ENCODE peak calls at places on chromosomes 7 and 10, in four cellular contexts. W is HFF-Myc, D is colonic mucosa, F is uterus. J is an unnamed sample.

GRCh38 chr7:5766321-5766761 is 15.1 kb downstream of the RNF216 start:
- DNase-seq in W (no peak), D (no peak), F (no peak), J (peak; percentile 54)

GRCh38 chr10:94213980-94214379 is 148.8 kb downstream of the NOC3L start:
- DNase-seq in W (no peak), D (no peak), F (no peak), J (no peak)

GRCh38 chr7:100914208-100914878 is 18.7 kb upstream of the ACHE start:
- DNase-seq in W (no peak), D (no peak), F (no peak), J (peak; percentile 6)

GRCh38 chr10:16960573-16960972 is 143.3 kb upstream of the RSU1 start:
- DNase-seq in W (no peak), D (no peak), F (no peak), J (no peak)

GRCh38 chr7:101127460-101128039 is 646 bp downstream of the SERPINE1 start:
- DNase-seq in W (no peak), D (no peak), F (no peak), J (no peak)

GRCh38 chr10:9603972-9604371 is 1413.7 kb upstream of the CELF2 start:
- DNase-seq in W (no peak), D (no peak), F (no peak), J (no peak)

GRCh38 chr10:114821915-114822770 is 563 bp downstream of the FHIP2A start:
- DNase-seq in W (no peak), D (peak; percentile 47), F (peak; percentile 27), J (peak; percentile 29)

GRCh38 chr10:93746844-93747284 is 10.9 kb upstream of the LGI1 start:
- DNase-seq in W (peak; percentile 95), D (peak; percentile 36), F (no peak), J (peak; percentile 83)

GRCh38 chr7:70598976-70599375 is 533.0 kb upstream of the GALNT17 start:
- DNase-seq in W (no peak), D (peak; percentile 92), F (no peak), J (peak; percentile 65)

GRCh38 chr7:43787771-43788170 is 29.3 kb downstream of the BLVRA start:
- DNase-seq in W (no peak), D (no peak), F (no peak), J (no peak)

GRCh38 chr10:128178319-128178937 is 52.2 kb upstream of the MKI67 start:
- DNase-seq in W (no peak), D (peak; percentile 33), F (no peak), J (peak; percentile 14)

GRCh38 chr10:106938448-106939014 is 226.0 kb downstream of the SORCS1 start:
- DNase-seq in W (no peak), D (no peak), F (no peak), J (no peak)

GRCh38 chr10:36003031-36003600 is 361.0 kb upstream of the FZD8 start:
- DNase-seq in W (no peak), D (no peak), F (no peak), J (no peak)

GRCh38 chr7:73865738-73866445 is 4.9 kb downstream of the TMEM270 start:
- DNase-seq in W (no peak), D (no peak), F (peak; percentile 55), J (peak; percentile 60)

GRCh38 chr7:139321071-139321745 is 19.9 kb upstream of the FMC1 start:
- DNase-seq in W (no peak), D (no peak), F (no peak), J (peak; percentile 55)

GRCh38 chr10:72727128-72727527 is 35.2 kb downstream of the MCU start:
- DNase-seq in W (no peak), D (no peak), F (no peak), J (no peak)

GRCh38 chr7:80833289-80834104 is 85.4 kb downstream of the SEMA3C start:
- DNase-seq in W (no peak), D (no peak), F (no peak), J (peak; percentile 84)

GRCh38 chr7:156104501-156105336 is 292.5 kb upstream of the SHH start:
- DNase-seq in W (no peak), D (no peak), F (no peak), J (no peak)

GRCh38 chr10:122492955-122493597 is 31.7 kb downstream of the HTRA1 start:
- DNase-seq in W (no peak), D (no peak), F (peak; percentile 70), J (peak; percentile 88)

GRCh38 chr10:239109-239508 is 103.9 kb downstream of the ZMYND11 start:
- DNase-seq in W (no peak), D (no peak), F (no peak), J (peak; percentile 59)

GRCh38 chr7:480531-481218 is 39.0 kb downstream of the PDGFA start:
- DNase-seq in W (no peak), D (no peak), F (no peak), J (no peak)

GRCh38 chr10:47440207-47440606 is 43.7 kb downstream of the ANXA8 start:
- DNase-seq in W (no peak), D (no peak), F (no peak), J (no peak)
- TF ChIP-seq CTCF in W (no peak), D (no peak), F (no peak), J (no peak)

GRCh38 chr7:29488203-29488970 is 75.2 kb upstream of the PRR15 start:
- DNase-seq in W (no peak), D (no peak), F (no peak), J (peak; percentile 13)
- H3K4me3 ChIP-seq in W (no peak overlapping the region), D (no peak overlapping the region), F (no peak overlapping the region), J (no peak overlapping the region)

DNA sequence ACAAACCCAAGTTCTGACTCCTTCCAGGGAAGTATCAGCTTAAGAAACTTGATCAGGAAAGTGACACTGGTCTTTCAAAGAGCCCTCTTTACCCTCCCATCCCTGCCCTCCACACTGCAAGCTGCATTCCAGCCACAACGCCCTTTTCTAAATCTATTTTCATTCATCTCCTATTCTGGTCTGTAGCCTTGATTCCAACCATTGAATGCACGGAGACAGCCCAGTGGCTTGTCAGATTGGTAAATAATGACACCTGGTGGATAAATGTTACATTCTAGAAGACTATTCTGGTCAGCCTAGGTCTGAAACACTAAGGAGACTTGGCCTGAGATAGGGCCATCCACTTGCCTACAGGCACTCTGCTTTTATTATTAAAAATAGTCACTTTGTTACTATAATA is 20.9 kb downstream of the MORN4 start:
- DNase-seq in W (peak; percentile 14), D (no peak), F (no peak), J (peak; percentile 60)
- TF ChIP-seq CTCF in W (no peak), D (no peak), F (peak; percentile 58), J (peak; percentile 36)

GRCh38 chr10:101066146-101066889 is 4.5 kb downstream of the KAZALD1 start:
- DNase-seq in W (no peak), D (peak; percentile 94), F (peak; percentile 51), J (peak; percentile 76)

GRCh38 chr10:101066890-101067355 is 5.1 kb downstream of the KAZALD1 start:
- DNase-seq in W (no peak), D (peak; percentile 55), F (no peak), J (peak; percentile 31)

GRCh38 chr10:101063548-101064414 is 2.0 kb downstream of the KAZALD1 start:
- DNase-seq in W (no peak), D (no peak), F (no peak), J (no peak)

GRCh38 chr10:101064415-101065030 is 2.7 kb downstream of the KAZALD1 start:
- DNase-seq in W (no peak), D (no peak), F (no peak), J (no peak)

DNA sequence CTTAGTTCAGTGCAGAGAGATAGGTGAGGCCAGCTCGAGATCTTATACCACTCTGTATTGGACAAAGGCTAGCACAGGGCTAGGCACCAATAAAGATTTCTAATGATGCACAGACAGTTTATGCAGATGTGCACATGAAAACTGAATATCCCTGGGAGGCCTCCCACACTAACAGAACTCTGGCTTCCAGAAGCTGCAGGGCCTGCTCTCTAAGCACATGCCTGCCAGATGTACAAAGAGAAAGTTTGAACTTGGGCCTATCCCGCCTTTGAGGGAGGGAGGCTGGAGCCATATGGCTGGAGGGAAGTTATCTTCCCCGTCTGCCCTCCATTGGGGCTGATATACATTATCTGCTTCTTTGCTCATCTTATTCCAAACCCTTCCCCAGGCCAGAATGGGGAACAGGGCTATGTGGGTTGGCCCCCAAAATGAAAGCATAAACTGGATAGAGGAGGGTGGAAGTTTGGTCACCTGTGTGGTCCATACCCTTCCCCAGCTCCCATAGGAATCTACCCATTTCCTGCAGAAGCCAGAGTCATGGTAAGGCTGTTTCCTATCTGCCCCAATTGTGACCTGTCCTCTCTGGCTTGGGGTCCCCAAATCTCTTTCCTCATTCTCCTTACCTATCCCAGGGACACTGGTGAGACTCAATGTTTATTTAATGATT is 3.8 kb downstream of the KAZALD1 start:
- DNase-seq in W (no peak), D (peak; percentile 31), F (no peak), J (peak; percentile 73)
- H3K4me3 ChIP-seq in W (peak overlapping the region; percentile 54), D (no peak overlapping the region), F (no peak overlapping the region), J (no peak overlapping the region)

DNA sequence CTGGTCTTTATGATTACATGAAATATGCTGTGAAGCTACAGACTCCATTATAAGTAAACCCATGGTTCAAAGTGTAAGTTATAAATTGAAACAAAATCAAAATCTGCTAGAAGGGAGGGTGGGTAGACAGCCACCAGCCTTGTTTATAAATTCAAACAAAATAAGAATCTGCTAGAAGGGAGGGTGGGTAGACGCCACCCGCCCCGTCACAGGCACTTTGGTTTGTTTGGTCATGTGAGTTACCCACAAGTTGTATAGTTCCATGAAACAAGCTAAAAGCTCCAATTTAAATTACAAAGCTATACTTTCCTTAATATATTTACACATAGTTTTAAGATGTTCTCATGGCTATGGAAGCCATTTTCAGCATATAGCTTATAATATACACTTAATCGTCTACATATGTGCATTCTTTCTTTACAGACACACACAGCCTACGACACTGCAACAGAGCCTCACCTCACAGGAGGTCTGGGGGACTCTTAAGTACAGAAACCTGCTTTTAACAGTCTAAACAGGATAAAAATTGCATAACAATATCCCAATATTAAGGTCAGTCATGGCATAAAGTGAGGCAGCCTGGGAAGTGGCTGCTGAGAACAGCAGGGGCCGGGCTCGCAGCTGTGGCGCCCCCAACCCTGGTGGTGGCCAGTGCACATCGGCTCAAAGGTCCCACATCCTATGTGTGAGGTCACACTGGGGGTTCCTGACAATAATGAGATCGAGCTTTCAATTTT is 28.0 kb upstream of the NCAPG2 start:
- DNase-seq in W (no peak), D (no peak), F (no peak), J (no peak)
- TF ChIP-seq CTCF in W (no peak), D (no peak), F (no peak), J (no peak)

J was measured in fibroblast of mammary gland.